ENCODE peak calls at places on chromosomes 6 and 20, in five cellular contexts. M is heart left ventricle, A is adrenal gland, L is DND-41, C is heart right ventricle. S is an unnamed sample. For H3K4me1, the result is how much of the 10 kb centered on the place peaks cover.

GRCh38 chr6:87393026-87393622 is 14.6 kb upstream of the CFAP206 start:
- DNase-seq in A (peak), C (no peak), L (peak), M (no peak), S (no peak)

GRCh38 chr6:53067799-53068442 is 2.7 kb downstream of the FBXO9 start:
- DNase-seq in C (no peak), L (no peak), A (no peak), M (no peak), S (no peak)

GRCh38 chr6:27582928-27583725 is 110.2 kb upstream of the ZNF184 start:
- DNase-seq in A (no peak), C (no peak), L (no peak), M (no peak), S (no peak)

GRCh38 chr6:162999575-163000285 is 272.0 kb downstream of the PACRG start:
- DNase-seq in C (no peak), L (no peak), M (no peak), A (no peak), S (no peak)

GRCh38 chr20:2093200-2093781 is 8.3 kb upstream of the STK35 start:
- DNase-seq in C (no peak), A (no peak), M (no peak), L (peak), S (peak)

GRCh38 chr6:3977875-3978711 is 100.8 kb downstream of the FAM217A start:
- DNase-seq in L (peak), M (peak), C (no peak), A (peak), S (no peak)

GRCh38 chr20:40983898-40984297 is 44.7 kb upstream of the TOP1 start:
- DNase-seq in A (no peak), M (no peak), L (no peak), C (no peak), S (no peak)

GRCh38 chr6:93749191-93749590 is 329.8 kb upstream of the EPHA7 start:
- DNase-seq in C (no peak), A (no peak), L (no peak), M (no peak), S (no peak)

GRCh38 chr6:42099340-42100028 is 42.9 kb downstream of the C6orf132 start:
- DNase-seq in L (no peak), A (peak), C (no peak), M (no peak), S (no peak)

GRCh38 chr6:70847091-70847490 is 109.8 kb downstream of the B3GAT2 start:
- DNase-seq in A (no peak), M (no peak), L (no peak), C (no peak), S (no peak)

GRCh38 chr20:49595811-49596545 is 28.0 kb upstream of the PTGIS start:
- DNase-seq in C (no peak), A (no peak), L (peak), M (no peak), S (no peak)

GRCh38 chr6:121748376-121748775 is 312.9 kb downstream of the GJA1 start:
- DNase-seq in L (no peak), A (no peak), M (no peak), C (no peak), S (no peak)

GRCh38 chr6:43746613-43747101 is 23.4 kb upstream of the VEGFA start:
- DNase-seq in L (no peak), M (no peak), A (no peak), C (peak), S (peak)

GRCh38 chr6:136249336-136249735 is 775 bp downstream of the MTFR2 start:
- DNase-seq in A (no peak), C (no peak), L (no peak), M (no peak), S (no peak)

GRCh38 chr6:30720738-30721197 is 616 bp downstream of the TUBB start:
- DNase-seq in A (peak), C (peak), L (peak), M (peak), S (peak)

GRCh38 chr6:158377866-158378265 is 65.6 kb downstream of the TULP4 start:
- DNase-seq in C (no peak), A (no peak), M (no peak), L (no peak), S (no peak)

GRCh38 chr6:111808493-111808892 is 64.8 kb downstream of the FYN start:
- DNase-seq in C (no peak), M (no peak), A (no peak), L (no peak), S (no peak)

GRCh38 chr20:23568320-23569011 is at the start of gene CST9L:
- DNase-seq in L (no peak), C (no peak), M (no peak), A (no peak), S (no peak)

GRCh38 chr20:45346291-45346718 is 1.9 kb downstream of the SDC4 start:
- DNase-seq in A (no peak), L (no peak), C (no peak), M (no peak), S (no peak)

GRCh38 chr6:73688351-73688750 is 7.7 kb upstream of the CD109 start:
- DNase-seq in A (no peak), C (no peak), L (no peak), M (no peak), S (no peak)

GRCh38 chr6:106979435-106979884 is 4.9 kb upstream of the CD24 start:
- DNase-seq in L (peak), A (peak), M (peak), C (peak), S (peak)

GRCh38 chr20:38804243-38804642 is 1.3 kb upstream of the PPP1R16B start:
- DNase-seq in L (no peak), M (no peak), A (no peak), C (no peak), S (no peak)

GRCh38 chr6:31122803-31123706 is 2.8 kb upstream of the CDSN start:
- DNase-seq in M (peak), A (peak), C (peak), L (no peak), S (no peak)

GRCh38 chr6:41643899-41644269 is 5.6 kb downstream of the MDFI start:
- DNase-seq in L (no peak), C (no peak), A (no peak), M (no peak), S (no peak)

GRCh38 chr6:156868385-156868784 is 91.2 kb downstream of the ARID1B start:
- DNase-seq in A (no peak), C (no peak), L (no peak), M (no peak), S (no peak)
- H3K4me1 ChIP-seq in A (under half), C (half or more), L (under half), M (under half), S (under half)

GRCh38 chr6:167704396-167704801 is 122.3 kb upstream of the AFDN start:
- DNase-seq in M (no peak), L (no peak), C (no peak), A (no peak), S (no peak)

GRCh38 chr6:167703347-167703746 is 123.4 kb upstream of the AFDN start:
- DNase-seq in C (no peak), L (no peak), A (no peak), M (no peak), S (no peak)

GRCh38 chr6:167702241-167702827 is 124.4 kb upstream of the AFDN start:
- DNase-seq in C (no peak), A (no peak), M (no peak), L (no peak), S (no peak)

GRCh38 chr6:167705211-167705750 is 121.4 kb upstream of the AFDN start:
- DNase-seq in C (no peak), L (no peak), A (no peak), M (no peak), S (no peak)

DNA sequence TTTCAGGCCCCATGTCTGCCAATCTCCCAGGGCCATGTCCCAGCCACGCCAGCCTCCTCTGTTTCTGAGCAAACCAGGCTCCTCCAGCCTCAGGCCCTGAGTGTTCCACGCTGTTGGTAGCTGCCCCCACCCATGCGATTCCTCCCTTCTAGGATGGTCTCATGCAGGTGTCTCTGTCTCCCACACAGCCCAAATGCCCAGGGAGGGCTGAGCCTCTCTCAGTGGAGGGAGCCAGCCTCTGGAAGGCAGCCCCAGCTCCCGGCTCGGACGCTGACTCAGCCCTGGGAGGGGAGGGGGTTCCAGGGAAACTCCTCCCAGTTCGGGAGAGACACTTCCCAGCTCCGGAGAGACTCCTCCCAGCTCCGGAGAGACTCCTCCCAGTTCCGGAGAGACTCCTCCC is 122.9 kb upstream of the AFDN start:
- DNase-seq in M (no peak), C (no peak), A (no peak), L (no peak), S (no peak)
- H3K4me1 ChIP-seq in M (under half), C (under half), A (under half), L (under half), S (under half)

GRCh38 chr20:62652894-62653305 is 10.6 kb downstream of the SLCO4A1 start:
- DNase-seq in L (no peak), A (peak), M (no peak), C (no peak), S (no peak)

GRCh38 chr20:62653951-62654685 is 11.8 kb downstream of the SLCO4A1 start:
- DNase-seq in M (no peak), A (no peak), L (no peak), C (peak), S (no peak)

GRCh38 chr20:62652051-62652893 is 10.0 kb downstream of the SLCO4A1 start:
- DNase-seq in A (peak), M (peak), C (peak), L (no peak), S (peak)

GRCh38 chr20:62651285-62652021 is 9.2 kb downstream of the SLCO4A1 start:
- DNase-seq in A (peak), L (no peak), M (no peak), C (peak), S (no peak)

GRCh38 chr20:62653373-62653772 is 11.1 kb downstream of the SLCO4A1 start:
- DNase-seq in L (no peak), M (no peak), C (no peak), A (no peak), S (no peak)
- H3K4me1 ChIP-seq in L (under half), M (under half), C (under half), A (under half), S (under half)

GRCh38 chr6:156852147-156852857 is 75.1 kb downstream of the ARID1B start:
- DNase-seq in A (no peak), M (no peak), C (no peak), L (no peak), S (no peak)
- H3K4me1 ChIP-seq in A (under half), M (under half), C (half or more), L (under half), S (under half)

GRCh38 chr6:15248451-15249370 is 2.8 kb downstream of the JARID2 start:
- DNase-seq in M (peak), L (peak), C (peak), A (peak), S (peak)

GRCh38 chr6:15249371-15250019 is 3.6 kb downstream of the JARID2 start:
- DNase-seq in C (no peak), L (no peak), M (no peak), A (no peak), S (no peak)

GRCh38 chr6:15247750-15248450 is 2.0 kb downstream of the JARID2 start:
- DNase-seq in M (peak), C (peak), A (peak), L (peak), S (peak)

GRCh38 chr6:15252205-15252604 is 6.3 kb downstream of the JARID2 start:
- DNase-seq in L (no peak), C (no peak), A (no peak), M (no peak), S (no peak)

DNA sequence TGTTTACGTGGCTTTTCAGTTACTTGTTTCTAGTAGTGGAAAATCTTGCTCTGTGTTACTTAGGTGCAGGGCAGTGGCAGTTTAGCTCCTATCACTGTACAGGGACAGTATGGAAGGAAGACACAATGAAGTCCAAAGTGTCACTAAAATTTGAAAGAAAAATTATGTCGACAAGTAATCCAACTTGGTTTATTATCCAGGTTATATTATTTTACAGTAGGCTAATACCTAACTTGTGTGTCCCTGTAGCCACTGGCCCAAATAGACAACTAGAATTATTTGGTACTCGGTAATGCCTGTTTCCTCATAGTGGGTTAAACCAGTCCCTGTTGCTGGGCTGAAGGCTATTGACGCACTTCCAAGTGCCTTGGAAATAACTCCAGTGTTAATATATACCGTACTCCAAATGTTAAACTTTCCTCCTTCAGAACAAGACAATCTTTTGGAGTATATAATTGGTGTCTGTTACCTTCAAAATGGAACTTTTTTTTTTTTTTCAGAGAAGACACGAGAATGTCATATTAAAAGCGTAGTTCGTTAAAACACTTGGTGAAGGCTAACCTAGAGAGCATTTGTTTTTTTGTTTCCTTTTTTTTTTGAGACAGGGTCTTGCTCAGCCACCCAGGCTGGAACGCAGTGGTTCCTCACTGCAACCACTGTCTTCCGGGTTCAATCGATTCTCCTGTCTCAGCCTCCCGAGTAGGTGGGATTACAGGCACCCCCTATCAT is 4.7 kb downstream of the JARID2 start:
- DNase-seq in A (no peak), M (no peak), C (no peak), L (no peak), S (no peak)
- H3K4me1 ChIP-seq in A (under half), M (under half), C (half or more), L (half or more), S (under half)

GRCh38 chr6:11785953-11786579 is 7.5 kb upstream of the ADTRP start:
- DNase-seq in A (no peak), L (peak), M (no peak), C (no peak), S (no peak)
- H3K4me1 ChIP-seq in A (under half), L (under half), M (under half), C (under half), S (under half)

GRCh38 chr20:62354811-62355341 is 12.2 kb downstream of the LAMA5 start:
- DNase-seq in M (no peak), L (no peak), C (peak), A (no peak), S (no peak)
- H3K4me1 ChIP-seq in M (half or more), L (under half), C (half or more), A (half or more), S (half or more)

GRCh38 chr6:26473758-26474438 is 16.1 kb downstream of the BTN2A1 start:
- DNase-seq in L (peak), M (peak), C (peak), A (peak), S (peak)
- H3K4me1 ChIP-seq in L (under half), M (under half), C (half or more), A (under half), S (under half)